ENCODE peak calls at places on chromosomes 13 and 19, in eight cellular contexts. P, V, N, Z, J, U, K and S are unnamed samples.

GRCh38 chr19:55655648-55656040 is 809 bp downstream of the U2AF2 start:
- DNase-seq in K (no peak), P (no peak), J (no peak), U (no peak), N (no peak), Z (no peak), V (no peak), S (no peak)

GRCh38 chr19:22832031-22832762 is at the start of gene ZNF723:
- DNase-seq in P (no peak), N (no peak), J (no peak), Z (peak), U (no peak), V (no peak), K (no peak), S (no peak)

GRCh38 chr13:99425485-99426341 is 75.6 kb upstream of the TM9SF2 start:
- DNase-seq in N (no peak), K (no peak), V (no peak), U (no peak), Z (no peak), P (peak), J (no peak), S (peak)

GRCh38 chr13:24459234-24459633 is 53.3 kb downstream of the PARP4 start:
- DNase-seq in U (no peak), V (no peak), Z (no peak), K (no peak), P (no peak), J (no peak), N (peak), S (no peak)

GRCh38 chr13:89375839-89376238 is 1704.7 kb downstream of the SLITRK5 start:
- DNase-seq in V (no peak), P (no peak), Z (no peak), N (peak), K (no peak), U (no peak), J (no peak), S (no peak)

GRCh38 chr19:39409886-39410619 is 2.4 kb upstream of the PLEKHG2 start:
- DNase-seq in P (peak), V (peak), J (peak), N (peak), U (no peak), K (peak), Z (peak), S (peak)

GRCh38 chr19:12786950-12787349 is 4.3 kb upstream of the JUNB start:
- DNase-seq in N (no peak), P (no peak), U (no peak), Z (no peak), K (no peak), V (no peak), J (no peak), S (no peak)

GRCh38 chr19:343941-344624 is 513 bp downstream of the MIER2 start:
- DNase-seq in U (no peak), V (no peak), K (peak), J (no peak), P (no peak), Z (no peak), N (no peak), S (no peak)

GRCh38 chr13:108993346-108993745 is 363.9 kb downstream of the MYO16 start:
- DNase-seq in V (no peak), U (no peak), N (no peak), P (no peak), J (no peak), Z (no peak), K (no peak), S (no peak)

GRCh38 chr13:48851707-48852106 is 124.0 kb upstream of the FNDC3A start:
- DNase-seq in P (no peak), U (no peak), N (no peak), K (no peak), V (no peak), J (no peak), Z (no peak), S (no peak)

GRCh38 chr13:87274209-87274819 is 396.9 kb upstream of the SLITRK5 start:
- DNase-seq in Z (no peak), U (peak), P (no peak), J (no peak), N (no peak), K (peak), V (peak), S (no peak)

GRCh38 chr19:49488863-49489537 is 1.6 kb downstream of the RPL13A start:
- DNase-seq in K (no peak), U (no peak), V (no peak), N (no peak), P (no peak), J (no peak), Z (no peak), S (no peak)